ENCODE peak calls at places on chromosomes 7 and 10, in four cellular contexts. Y is fibroblast of pulmonary artery, U is aorta, I is BE2C. X is an unnamed sample.

GRCh38 chr10:121338206-121338991 is 259.8 kb downstream of the FGFR2 start:
- DNase-seq in U (no peak), Y (no peak), I (no peak), X (no peak)

GRCh38 chr10:71629131-71629530 is 90.4 kb downstream of the C10orf105 start:
- DNase-seq in U (no peak), Y (no peak), I (no peak), X (no peak)

GRCh38 chr10:22597142-22597541 is 117.2 kb downstream of the PIP4K2A start:
- DNase-seq in Y (peak; percentile 17), I (no peak), U (no peak), X (no peak)

GRCh38 chr10:101867931-101868330 is 24.3 kb upstream of the KCNIP2 start:
- DNase-seq in U (no peak), Y (peak; percentile 37), I (no peak), X (no peak)

GRCh38 chr10:113026679-113027078 is 76.6 kb downstream of the TCF7L2 start:
- DNase-seq in Y (no peak), I (no peak), U (no peak), X (no peak)

GRCh38 chr7:66326501-66327180 is 121.5 kb downstream of the TPST1 start:
- DNase-seq in U (no peak), I (no peak), Y (peak; percentile 90), X (no peak)

GRCh38 chr7:32347244-32347828 is 142.8 kb downstream of the LSM5 start:
- DNase-seq in Y (peak; percentile 33), I (peak; percentile 32), U (no peak), X (no peak)

GRCh38 chr10:42754155-42755027 is 28.2 kb upstream of the BMS1 start:
- DNase-seq in U (peak; percentile 84), Y (peak; percentile 9), I (peak; percentile 32), X (no peak)

GRCh38 chr10:16494174-16494573 is 27.5 kb downstream of the C1QL3 start:
- DNase-seq in Y (no peak), U (no peak), I (no peak), X (no peak)

GRCh38 chr7:140231779-140232491 is 55.2 kb upstream of the KDM7A start:
- DNase-seq in Y (no peak), I (no peak), U (no peak), X (no peak)

GRCh38 chr7:139618482-139619366 is 95.2 kb downstream of the CLEC2L start:
- DNase-seq in Y (peak; percentile 60), U (no peak), I (peak; percentile 60), X (no peak)

GRCh38 chr7:27526991-27527722 is 135.5 kb downstream of the HIBADH start:
- DNase-seq in Y (peak; percentile 58), I (no peak), U (no peak), X (no peak)

GRCh38 chr10:100518761-100519241 is 860 bp downstream of the SEC31B start:
- DNase-seq in U (peak; percentile 67), I (peak; percentile 74), Y (peak; percentile 73), X (no peak)

GRCh38 chr7:27840314-27840713 is 100.4 kb downstream of the TAX1BP1 start:
- DNase-seq in I (no peak), U (no peak), Y (no peak), X (no peak)

GRCh38 chr10:32577448-32577847 is 131.5 kb downstream of the CCDC7 start:
- DNase-seq in Y (no peak), U (no peak), I (no peak), X (no peak)

GRCh38 chr10:51010977-51011376 is 63.3 kb upstream of the PRKG1 start:
- DNase-seq in U (no peak), I (no peak), Y (peak; percentile 76), X (no peak)

GRCh38 chr10:43863270-43863669 is 214.6 kb upstream of the ZNF32 start:
- DNase-seq in U (no peak), Y (no peak), I (no peak), X (no peak)

GRCh38 chr10:132168571-132169030 is 18.1 kb upstream of the DPYSL4 start:
- DNase-seq in Y (no peak), I (no peak), U (peak; percentile 68), X (no peak)

GRCh38 chr10:8331896-8332729 is 277.6 kb downstream of the GATA3 start:
- DNase-seq in Y (peak; percentile 71), U (peak; percentile 79), I (peak; percentile 79), X (peak; percentile 12)

GRCh38 chr10:132304756-132305509 is 2.8 kb downstream of the STK32C start:
- DNase-seq in U (peak; percentile 57), I (no peak), Y (no peak), X (no peak)

GRCh38 chr10:9038146-9038714 is 983.7 kb downstream of the GATA3 start:
- DNase-seq in U (no peak), I (no peak), Y (peak; percentile 35), X (no peak)

GRCh38 chr10:111203615-111204014 is 126.8 kb downstream of the ADRA2A start:
- DNase-seq in I (no peak), U (no peak), Y (no peak), X (no peak)

GRCh38 chr10:32253300-32253699 is 93.7 kb downstream of the EPC1 start:
- DNase-seq in I (no peak), Y (no peak), U (no peak), X (no peak)

GRCh38 chr10:34183397-34183796 is 631.7 kb downstream of the PARD3 start:
- DNase-seq in U (no peak), I (no peak), Y (no peak), X (no peak)

GRCh38 chr7:132435016-132435990 is 141.0 kb downstream of the PLXNA4 start:
- DNase-seq in U (no peak), I (peak; percentile 70), Y (peak; percentile 28), X (no peak)

GRCh38 chr7:74174606-74175082 is 488 bp downstream of the EIF4H start:
- DNase-seq in Y (peak; percentile 50), U (peak; percentile 86), I (peak; percentile 52), X (no peak)

GRCh38 chr10:31032515-31033132 is 959 bp upstream of the ZNF438 start:
- DNase-seq in U (no peak), Y (no peak), I (no peak), X (no peak)

GRCh38 chr7:43879477-43879876 is 10.2 kb upstream of the MRPS24 start:
- DNase-seq in U (no peak), I (no peak), Y (peak; percentile 72), X (no peak)

GRCh38 chr10:3828404-3829192 is 43.6 kb upstream of the KLF6 start:
- DNase-seq in Y (peak; percentile 84), U (no peak), I (no peak), X (no peak)

GRCh38 chr10:96512997-96513685 is 585 bp downstream of the TLL2 start:
- DNase-seq in Y (peak; percentile 22), I (no peak), U (no peak), X (no peak)

GRCh38 chr7:26049081-26049480 is 102.9 kb upstream of the NFE2L3 start:
- DNase-seq in Y (no peak), U (no peak), I (no peak), X (no peak)

GRCh38 chr7:157769870-157770213 is 433.0 kb downstream of the DNAJB6 start:
- DNase-seq in Y (no peak), U (peak; percentile 51), I (no peak), X (no peak)

GRCh38 chr10:97849491-97850402 is at the start of gene GOLGA7B:
- DNase-seq in Y (peak; percentile 20), U (peak; percentile 81), I (peak; percentile 46), X (no peak)

GRCh38 chr10:93436577-93436976 is 45.6 kb downstream of the MYOF start:
- DNase-seq in Y (peak; percentile 98), I (no peak), U (no peak), X (peak; percentile 6)

GRCh38 chr7:131889572-131890150 is 333.2 kb upstream of the PODXL start:
- DNase-seq in I (no peak), U (no peak), Y (no peak), X (no peak)